ENCODE peak calls at places on chromosomes 6 and 20, in ten cellular contexts. N is IMR-90, K is PC-9, R is mesenchymal stem cell, B is GM23248, U is OCI-LY7, P is GM12878, F is keratinocyte, G is mammary epithelial cell, C is neuronal stem cell. Z is an unnamed sample. For H3K4me1, the result is how much of the 10 kb centered on the place peaks cover.

GRCh38 chr20:51802170-51802745 is at the start of gene SALL4:
- DNase-seq in N (no peak), K (no peak), R (peak), B (no peak), U (no peak), P (no peak), F (no peak), G (no peak), C (peak), Z (peak)

GRCh38 chr6:112296122-112296521 is 41.8 kb upstream of the LAMA4 start:
- DNase-seq in N (peak), K (peak), R (peak), B (peak), U (peak), P (no peak), F (no peak), G (peak), C (no peak), Z (peak)

GRCh38 chr20:57612916-57613315 is 7.3 kb downstream of the ZBP1 start:
- DNase-seq in N (no peak), K (no peak), R (no peak), B (no peak), U (no peak), P (no peak), F (no peak), G (no peak), C (no peak), Z (no peak)

GRCh38 chr20:63955281-63955845 is 853 bp downstream of the UCKL1 start:
- DNase-seq in N (no peak), K (peak), R (peak), B (peak), U (peak), P (no peak), F (no peak), G (no peak), C (no peak), Z (peak)

GRCh38 chr6:152356659-152357058 is 280.5 kb downstream of the SYNE1 start:
- DNase-seq in N (peak), K (no peak), R (peak), B (peak), U (peak), P (no peak), F (no peak), G (peak), C (no peak), Z (peak)

GRCh38 chr6:147262943-147263342 is 58.7 kb downstream of the STXBP5 start:
- DNase-seq in N (no peak), K (no peak), R (no peak), B (no peak), U (no peak), P (no peak), F (no peak), G (no peak), C (no peak), Z (no peak)

GRCh38 chr20:56989516-56989915 is 276.9 kb downstream of the BMP7 start:
- DNase-seq in N (no peak), K (no peak), R (no peak), B (peak), U (no peak), P (no peak), F (no peak), G (peak), C (no peak), Z (peak)

GRCh38 chr6:14748679-14749078 is 497.2 kb upstream of the JARID2 start:
- DNase-seq in N (no peak), K (no peak), R (no peak), B (no peak), U (no peak), P (no peak), F (no peak), G (no peak), C (no peak), Z (no peak)

GRCh38 chr6:154872605-154873004 is 122.5 kb upstream of the TIAM2 start:
- DNase-seq in N (no peak), K (no peak), R (no peak), B (no peak), U (no peak), P (no peak), F (no peak), G (no peak), C (no peak), Z (no peak)

GRCh38 chr6:87473419-87473903 is 687 bp downstream of the SLC35A1 start:
- DNase-seq in N (peak), K (no peak), R (peak), B (peak), U (peak), P (peak), F (no peak), G (peak), C (no peak), Z (peak)

GRCh38 chr6:132552372-132552771 is at the start of gene TAAR8:
- DNase-seq in N (no peak), K (no peak), R (no peak), B (no peak), U (no peak), P (no peak), F (no peak), G (no peak), C (no peak), Z (no peak)

GRCh38 chr20:55882922-55883321 is 122.4 kb downstream of the CBLN4 start:
- DNase-seq in N (no peak), K (no peak), R (no peak), B (no peak), U (no peak), P (no peak), F (no peak), G (no peak), C (no peak), Z (no peak)

GRCh38 chr6:118856301-118856700 is 37.7 kb upstream of the ASF1A start:
- DNase-seq in N (no peak), K (no peak), R (no peak), B (no peak), U (no peak), P (no peak), F (no peak), G (no peak), C (no peak), Z (peak)

GRCh38 chr6:73929421-73929820 is 233.4 kb downstream of the CD109 start:
- DNase-seq in N (peak), K (peak), R (no peak), B (no peak), U (no peak), P (no peak), F (peak), G (peak), C (no peak), Z (no peak)

GRCh38 chr6:135534773-135535380 is 37.3 kb upstream of the AHI1 start:
- DNase-seq in N (peak), K (no peak), R (peak), B (peak), U (no peak), P (no peak), F (no peak), G (peak), C (no peak), Z (no peak)

GRCh38 chr6:35300848-35301247 is 3.2 kb downstream of the DEF6 start:
- DNase-seq in N (no peak), K (no peak), R (no peak), B (no peak), U (no peak), P (no peak), F (no peak), G (no peak), C (no peak), Z (no peak)

GRCh38 chr6:143232849-143233248 is 172.2 kb downstream of the AIG1 start:
- DNase-seq in N (peak), K (no peak), R (peak), B (peak), U (peak), P (peak), F (no peak), G (peak), C (peak), Z (peak)

GRCh38 chr6:142680308-142680707 is 264.7 kb downstream of the HIVEP2 start:
- DNase-seq in N (no peak), K (no peak), R (no peak), B (peak), U (no peak), P (no peak), F (no peak), G (peak), C (no peak), Z (no peak)

GRCh38 chr20:32855387-32855786 is 3.3 kb upstream of the EFCAB8 start:
- DNase-seq in N (no peak), K (no peak), R (no peak), B (no peak), U (no peak), P (no peak), F (no peak), G (no peak), C (no peak), Z (no peak)

GRCh38 chr20:32858873-32859372 is at the start of gene EFCAB8:
- DNase-seq in N (no peak), K (no peak), R (no peak), B (no peak), U (no peak), P (no peak), F (no peak), G (no peak), C (no peak), Z (no peak)

GRCh38 chr20:32861446-32861845 is 2.7 kb downstream of the EFCAB8 start:
- DNase-seq in N (no peak), K (no peak), R (no peak), B (no peak), U (no peak), P (no peak), F (no peak), G (no peak), C (no peak), Z (no peak)

GRCh38 chr20:32859961-32860360 is 1.2 kb downstream of the EFCAB8 start:
- DNase-seq in N (no peak), K (no peak), R (no peak), B (no peak), U (no peak), P (no peak), F (no peak), G (no peak), C (no peak), Z (no peak)

GRCh38 chr20:32858189-32858588 is 534 bp upstream of the EFCAB8 start:
- DNase-seq in N (no peak), K (no peak), R (no peak), B (no peak), U (no peak), P (no peak), F (no peak), G (peak), C (no peak), Z (no peak)
- H2AFZ ChIP-seq in N (no peak), K (no peak), R (no peak), B (no peak), U (no peak), P (no peak), F (no peak), G (no peak), C (no peak), Z (no peak)

GRCh38 chr6:90918361-90918760 is 331.5 kb upstream of the MAP3K7 start:
- DNase-seq in N (no peak), K (no peak), R (no peak), B (no peak), U (no peak), P (no peak), F (no peak), G (no peak), C (no peak), Z (no peak)

GRCh38 chr6:90922323-90922722 is 335.5 kb upstream of the MAP3K7 start:
- DNase-seq in N (no peak), K (no peak), R (no peak), B (no peak), U (no peak), P (no peak), F (no peak), G (no peak), C (no peak), Z (no peak)

GRCh38 chr6:90915224-90915915 is 328.5 kb upstream of the MAP3K7 start:
- DNase-seq in N (no peak), K (no peak), R (no peak), B (no peak), U (no peak), P (no peak), F (no peak), G (no peak), C (no peak), Z (no peak)

GRCh38 chr6:90914312-90914711 is 327.4 kb upstream of the MAP3K7 start:
- DNase-seq in N (no peak), K (no peak), R (no peak), B (no peak), U (no peak), P (no peak), F (no peak), G (no peak), C (no peak), Z (no peak)

DNA sequence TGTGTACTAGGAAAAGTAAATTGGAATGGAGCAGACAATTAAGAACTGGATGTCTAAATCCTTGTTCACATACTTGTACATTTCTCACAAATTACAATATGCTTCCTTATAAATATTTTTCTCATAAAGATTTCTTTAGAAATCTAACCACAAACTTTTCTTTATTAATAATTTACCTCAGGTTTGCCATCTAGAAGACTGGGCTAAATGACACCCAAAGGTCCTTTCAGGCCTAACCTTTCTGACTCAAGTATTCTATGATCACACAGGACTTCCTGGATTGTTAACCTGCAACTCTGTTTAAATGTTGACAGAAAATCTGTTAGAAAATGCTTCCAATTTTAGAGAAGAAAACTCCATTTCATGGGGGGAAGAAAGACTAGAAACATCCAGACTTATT is 330.5 kb upstream of the MAP3K7 start:
- DNase-seq in N (no peak), K (no peak), R (no peak), B (no peak), U (no peak), P (no peak), F (no peak), G (no peak), C (no peak), Z (no peak)
- H3K4me1 ChIP-seq in N (under half), K (under half), R (under half), B (under half), U (under half), P (under half), F (under half), G (under half), C (under half), Z (under half)

DNA sequence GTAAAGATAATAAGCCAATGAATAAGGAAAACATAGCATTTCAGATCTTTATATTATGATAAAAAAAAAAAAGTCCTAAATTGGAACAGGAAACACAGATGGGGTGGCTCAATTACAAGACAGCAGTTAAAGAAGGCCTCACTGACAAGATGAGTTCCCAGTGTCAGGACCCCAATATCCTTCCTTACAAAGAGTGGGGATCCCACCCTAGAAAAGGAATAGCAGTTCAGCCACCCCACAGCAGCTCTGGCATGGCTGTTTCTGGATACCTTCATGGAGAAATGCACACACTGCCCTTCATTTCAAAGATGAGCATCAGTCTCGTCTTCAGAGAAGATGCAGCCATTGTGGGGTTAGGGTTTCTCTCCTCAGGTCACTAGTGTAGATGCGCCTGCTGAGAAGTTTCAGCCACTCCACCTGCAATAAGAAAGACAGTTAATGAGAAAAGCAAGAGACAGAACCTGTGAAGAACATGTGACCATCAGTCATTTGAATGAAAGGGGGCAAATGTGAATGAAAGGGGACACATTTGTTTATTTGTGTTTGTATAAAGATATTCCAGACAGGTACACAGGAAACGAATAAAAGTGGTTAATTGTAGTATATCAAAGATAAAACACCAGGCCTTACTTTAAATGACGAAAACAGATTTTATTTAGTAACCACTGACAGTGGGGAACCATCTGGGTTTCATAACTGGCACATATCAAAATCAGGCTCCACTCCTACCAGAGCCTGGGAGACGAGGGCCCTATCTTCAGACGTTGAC is 121.3 kb upstream of the PRSS16 start:
- DNase-seq in N (no peak), K (no peak), R (no peak), B (no peak), U (no peak), P (no peak), F (no peak), G (no peak), C (no peak), Z (no peak)
- H3K4me3 ChIP-seq in N (no peak), K (peak), R (no peak), B (peak), U (peak), P (peak), F (no peak), G (no peak), C (no peak), Z (no peak)

GRCh38 chr6:1605822-1606532 is 3.7 kb upstream of the FOXC1 start:
- DNase-seq in N (no peak), K (no peak), R (no peak), B (peak), U (no peak), P (no peak), F (no peak), G (no peak), C (no peak), Z (peak)

GRCh38 chr6:1602356-1602713 is 7.4 kb upstream of the FOXC1 start:
- DNase-seq in N (no peak), K (no peak), R (no peak), B (no peak), U (no peak), P (no peak), F (no peak), G (no peak), C (no peak), Z (no peak)

GRCh38 chr6:1604991-1605821 is 4.5 kb upstream of the FOXC1 start:
- DNase-seq in N (no peak), K (no peak), R (no peak), B (peak), U (no peak), P (no peak), F (no peak), G (no peak), C (no peak), Z (no peak)

GRCh38 chr6:1603708-1604346 is 5.9 kb upstream of the FOXC1 start:
- DNase-seq in N (no peak), K (no peak), R (no peak), B (no peak), U (no peak), P (no peak), F (no peak), G (no peak), C (no peak), Z (no peak)

DNA sequence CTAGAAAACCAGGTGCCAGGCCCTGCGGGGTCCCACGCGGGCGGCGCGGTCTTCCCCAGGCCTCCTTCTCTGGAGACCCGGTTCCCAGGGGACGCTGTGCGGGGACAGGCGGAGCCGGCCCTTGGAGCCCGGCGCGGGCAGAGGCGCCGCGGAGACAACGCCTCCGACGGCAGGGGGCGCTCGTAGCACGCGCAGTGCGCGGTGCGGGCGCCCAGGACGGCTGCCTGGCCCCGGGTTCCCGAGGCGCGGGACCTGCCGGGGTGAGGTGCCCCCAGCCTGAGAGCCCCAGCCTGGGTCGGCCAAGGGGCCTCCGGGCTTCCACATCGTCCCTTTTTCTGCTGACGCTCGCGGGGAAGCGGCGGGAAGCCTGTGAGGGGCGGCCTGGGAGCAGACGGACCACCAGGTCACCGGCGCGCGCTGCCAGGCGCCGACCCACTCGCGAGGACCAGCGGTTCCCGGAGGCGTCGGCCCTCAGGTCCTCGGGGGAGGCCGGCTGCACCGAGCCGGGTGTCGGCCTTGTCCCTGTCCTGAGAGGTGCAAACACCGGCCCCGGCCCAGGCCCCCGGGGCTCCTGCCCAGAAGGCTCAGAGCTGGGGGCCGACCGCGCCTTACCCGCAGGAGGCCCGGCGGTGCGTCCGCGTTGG is 5.2 kb upstream of the FOXC1 start:
- DNase-seq in N (peak), K (no peak), R (no peak), B (peak), U (peak), P (no peak), F (no peak), G (peak), C (peak), Z (peak)
- H2AFZ ChIP-seq in N (peak), K (no peak), R (no peak), B (peak), U (no peak), P (peak), F (peak), G (peak), C (peak), Z (no peak)

GRCh38 chr6:33808781-33809180 is 5.0 kb upstream of the MLN start:
- DNase-seq in N (no peak), K (no peak), R (no peak), B (no peak), U (no peak), P (no peak), F (no peak), G (no peak), C (no peak), Z (no peak)

GRCh38 chr6:33809619-33810018 is 5.8 kb upstream of the MLN start:
- DNase-seq in N (no peak), K (no peak), R (no peak), B (no peak), U (no peak), P (no peak), F (no peak), G (no peak), C (no peak), Z (no peak)

GRCh38 chr6:33807606-33808005 is 3.8 kb upstream of the MLN start:
- DNase-seq in N (no peak), K (no peak), R (no peak), B (no peak), U (no peak), P (no peak), F (no peak), G (no peak), C (no peak), Z (no peak)

GRCh38 chr6:33803571-33804053 is at the start of gene MLN:
- DNase-seq in N (no peak), K (no peak), R (no peak), B (no peak), U (no peak), P (no peak), F (no peak), G (no peak), C (no peak), Z (no peak)

GRCh38 chr6:33806795-33807194 is 3.0 kb upstream of the MLN start:
- DNase-seq in N (no peak), K (no peak), R (no peak), B (no peak), U (no peak), P (no peak), F (no peak), G (no peak), C (no peak), Z (no peak)
- H3K4me1 ChIP-seq in N (under half), K (under half), R (under half), B (under half), U (under half), P (under half), F (under half), G (under half), C (under half), Z (under half)

Z was measured in fibroblast of lung.